ENCODE peak calls at places on chromosomes 13 and 19, in nine cellular contexts. Q, E, J, W, O, G, U, R and N are unnamed samples. For H3K27me3 and H3K36me3, the result is how much of the 10 kb centered on the place peaks cover.

GRCh38 chr19:32317045-32317444 is 28.4 kb upstream of the ZNF507 start:
- DNase-seq in Q (no peak), E (peak), J (no peak), W (no peak), O (no peak), G (peak), U (no peak), R (no peak), N (no peak)

GRCh38 chr19:29524201-29524911 is 1.4 kb upstream of the VSTM2B start:
- DNase-seq in Q (no peak), E (peak), J (no peak), W (no peak), O (no peak), G (peak), U (no peak), R (no peak), N (no peak)

GRCh38 chr13:87820221-87820620 is 149.1 kb downstream of the SLITRK5 start:
- DNase-seq in Q (no peak), E (no peak), J (no peak), W (no peak), O (no peak), G (no peak), U (peak), R (no peak), N (no peak)

GRCh38 chr19:10191347-10191746 is 3.4 kb downstream of the DNMT1 start:
- DNase-seq in Q (peak), E (no peak), J (peak), W (no peak), O (no peak), G (no peak), U (peak), R (peak), N (no peak)

GRCh38 chr13:98475521-98475920 is 101.4 kb downstream of the STK24 start:
- DNase-seq in Q (no peak), E (peak), J (peak), W (no peak), O (no peak), G (peak), U (peak), R (no peak), N (no peak)

GRCh38 chr13:113656015-113656588 is 1.9 kb downstream of the ATP4B start:
- DNase-seq in Q (no peak), E (no peak), J (no peak), W (peak), O (no peak), G (no peak), U (no peak), R (no peak), N (no peak)

GRCh38 chr13:114286808-114287207 is 5.4 kb downstream of the UPF3A start:
- DNase-seq in Q (no peak), E (peak), J (peak), W (no peak), O (no peak), G (no peak), U (no peak), R (no peak), N (peak)

GRCh38 chr13:106274551-106275208 is 260.8 kb downstream of the EFNB2 start:
- DNase-seq in Q (no peak), E (no peak), J (no peak), W (no peak), O (no peak), G (no peak), U (no peak), R (no peak), N (no peak)

GRCh38 chr13:106083620-106084350 is 451.7 kb downstream of the EFNB2 start:
- DNase-seq in Q (no peak), E (peak), J (peak), W (peak), O (peak), G (peak), U (peak), R (peak), N (no peak)

GRCh38 chr19:41872384-41872774 is 4.7 kb upstream of the CD79A start:
- DNase-seq in Q (no peak), E (no peak), J (no peak), W (no peak), O (no peak), G (no peak), U (peak), R (no peak), N (no peak)

GRCh38 chr13:110397445-110397844 is 90.4 kb downstream of the COL4A2 start:
- DNase-seq in Q (peak), E (no peak), J (no peak), W (no peak), O (no peak), G (no peak), U (peak), R (peak), N (no peak)

GRCh38 chr19:55118401-55118991 is 1.1 kb upstream of the PPP1R12C start:
- DNase-seq in Q (peak), E (peak), J (no peak), W (peak), O (peak), G (peak), U (peak), R (peak), N (no peak)

GRCh38 chr13:75136151-75136550 is 345.8 kb downstream of the TBC1D4 start:
- DNase-seq in Q (no peak), E (no peak), J (no peak), W (no peak), O (no peak), G (no peak), U (no peak), R (no peak), N (no peak)

GRCh38 chr19:13839938-13840750 is 36.8 kb upstream of the NANOS3 start:
- DNase-seq in Q (peak), E (no peak), J (no peak), W (no peak), O (peak), G (no peak), U (no peak), R (no peak), N (no peak)

GRCh38 chr13:31067416-31068118 is 94.1 kb downstream of the HSPH1 start:
- DNase-seq in Q (no peak), E (no peak), J (peak), W (no peak), O (no peak), G (no peak), U (peak), R (no peak), N (peak)

GRCh38 chr19:46746281-46746965 is at the start of gene STRN4:
- DNase-seq in Q (no peak), E (peak), J (no peak), W (peak), O (no peak), G (peak), U (no peak), R (no peak), N (no peak)

GRCh38 chr19:11335449-11336146 is 3.9 kb downstream of the RAB3D start:
- DNase-seq in Q (no peak), E (peak), J (no peak), W (peak), O (no peak), G (no peak), U (no peak), R (no peak), N (no peak)

GRCh38 chr19:15337202-15337601 is 4.9 kb upstream of the BRD4 start:
- DNase-seq in Q (no peak), E (no peak), J (peak), W (no peak), O (no peak), G (no peak), U (peak), R (no peak), N (no peak)

GRCh38 chr19:42176990-42177685 is 40.3 kb downstream of the DEDD2 start:
- DNase-seq in Q (peak), E (peak), J (peak), W (peak), O (peak), G (peak), U (peak), R (peak), N (peak)

GRCh38 chr13:96091164-96091931 is 1.4 kb downstream of the HS6ST3 start:
- DNase-seq in Q (no peak), E (peak), J (no peak), W (peak), O (peak), G (peak), U (no peak), R (peak), N (no peak)

GRCh38 chr19:34806976-34807860 is 34.2 kb upstream of the ZNF599 start:
- DNase-seq in Q (no peak), E (no peak), J (no peak), W (no peak), O (no peak), G (no peak), U (no peak), R (no peak), N (no peak)

GRCh38 chr19:33621811-33622504 is at the start of gene CHST8:
- DNase-seq in Q (no peak), E (peak), J (no peak), W (peak), O (peak), G (peak), U (no peak), R (peak), N (no peak)
- H3K27me3 ChIP-seq in Q (under half), E (under half), J (half or more), W (under half), O (under half), G (half or more), U (under half), R (half or more), N (half or more)

GRCh38 chr19:18421371-18421959 is 2.3 kb downstream of the SSBP4 start:
- DNase-seq in Q (no peak), E (no peak), J (no peak), W (peak), O (no peak), G (no peak), U (no peak), R (no peak), N (no peak)

GRCh38 chr19:18422530-18423191 is 3.5 kb downstream of the SSBP4 start:
- DNase-seq in Q (no peak), E (no peak), J (no peak), W (peak), O (no peak), G (no peak), U (no peak), R (no peak), N (no peak)

GRCh38 chr19:18419195-18419698 is at the start of gene SSBP4:
- DNase-seq in Q (peak), E (peak), J (peak), W (peak), O (peak), G (peak), U (peak), R (peak), N (no peak)

GRCh38 chr19:18419699-18420460 is 682 bp downstream of the SSBP4 start:
- DNase-seq in Q (no peak), E (no peak), J (no peak), W (peak), O (no peak), G (peak), U (no peak), R (no peak), N (no peak)

GRCh38 chr19:18420931-18421330 is 1.7 kb downstream of the SSBP4 start:
- DNase-seq in Q (no peak), E (no peak), J (no peak), W (peak), O (no peak), G (no peak), U (no peak), R (no peak), N (no peak)
- H3K4me3 ChIP-seq in Q (peak), E (no peak), J (peak), W (no peak), O (no peak), G (no peak), U (peak), R (peak), N (peak)

GRCh38 chr13:72757792-72758535 is 23.7 kb downstream of the DIS3 start:
- DNase-seq in Q (no peak), E (no peak), J (no peak), W (no peak), O (no peak), G (no peak), U (no peak), R (no peak), N (no peak)
- H3K36me3 ChIP-seq in Q (under half), E (under half), J (half or more), W (under half), O (under half), G (half or more), U (under half), R (under half), N (under half)

GRCh38 chr13:43780666-43781065 is 6.1 kb downstream of the ENOX1 start:
- DNase-seq in Q (no peak), E (no peak), J (no peak), W (no peak), O (no peak), G (peak), U (no peak), R (no peak), N (no peak)
- H3K27me3 ChIP-seq in Q (under half), E (under half), J (under half), W (under half), O (under half), G (half or more), U (under half), R (under half), N (under half)

GRCh38 chr19:1906985-1907562 is 1.9 kb downstream of the ADAT3 start:
- DNase-seq in Q (no peak), E (no peak), J (no peak), W (no peak), O (no peak), G (no peak), U (no peak), R (no peak), N (no peak)

GRCh38 chr19:1901940-1902404 is 3.2 kb upstream of the ADAT3 start:
- DNase-seq in Q (peak), E (no peak), J (no peak), W (no peak), O (peak), G (no peak), U (peak), R (no peak), N (no peak)

GRCh38 chr19:1905863-1906375 is 720 bp downstream of the ADAT3 start:
- DNase-seq in Q (no peak), E (no peak), J (no peak), W (no peak), O (no peak), G (no peak), U (no peak), R (no peak), N (no peak)

GRCh38 chr19:1905071-1905862 is at the start of the genes ADAT3 and SCAMP4:
- DNase-seq in Q (peak), E (peak), J (peak), W (peak), O (peak), G (peak), U (peak), R (peak), N (peak)

GRCh38 chr19:1904385-1905070 is 671 bp upstream of the ADAT3 start:
- DNase-seq in Q (no peak), E (peak), J (no peak), W (peak), O (peak), G (peak), U (no peak), R (no peak), N (peak)
- H3K4me3 ChIP-seq in Q (no peak), E (no peak), J (peak), W (no peak), O (no peak), G (peak), U (no peak), R (no peak), N (no peak)